ENCODE peak calls at places on chromosomes 13 and 19, in four cellular contexts. One of them, this sample, is unnamed.

GRCh38 chr13:20711301-20712044 is 8.0 kb downstream of the IL17D start:
- DNase-seq in upper lobe of right lung: no peak
- DNase-seq in vagina: no peak
- DNase-seq in GM06990: no peak
- DNase-seq in this sample: no peak

GRCh38 chr13:113608246-113608635 is 23.7 kb downstream of the TFDP1 start:
- DNase-seq in vagina: no peak
- DNase-seq in upper lobe of right lung: no peak
- DNase-seq in GM06990: no peak
- DNase-seq in this sample: no peak

GRCh38 chr13:37192986-37193385 is 87.5 kb upstream of the CSNK1A1L start:
- DNase-seq in GM06990: no peak
- DNase-seq in vagina: no peak
- DNase-seq in upper lobe of right lung: no peak
- DNase-seq in this sample: no peak

GRCh38 chr13:106568225-106569003 is 477 bp upstream of the ARGLU1 start:
- DNase-seq in vagina: no peak
- DNase-seq in upper lobe of right lung: no peak
- DNase-seq in GM06990: no peak
- DNase-seq in this sample: no peak

GRCh38 chr19:4084547-4084877 is 17.8 kb upstream of the ZBTB7A start:
- DNase-seq in upper lobe of right lung: no peak
- DNase-seq in GM06990: no peak
- DNase-seq in vagina: no peak
- DNase-seq in this sample: no peak

GRCh38 chr19:8025321-8025720 is 19.9 kb upstream of the ELAVL1 start:
- DNase-seq in upper lobe of right lung: no peak
- DNase-seq in vagina: no peak
- DNase-seq in GM06990: no peak
- DNase-seq in this sample: no peak

GRCh38 chr13:43364210-43365041 is 341.0 kb downstream of the DNAJC15 start:
- DNase-seq in upper lobe of right lung: no peak
- DNase-seq in GM06990: no peak
- DNase-seq in vagina: no peak
- DNase-seq in this sample: no peak

GRCh38 chr13:106888148-106888547 is 320.2 kb upstream of the ARGLU1 start:
- DNase-seq in vagina: no peak
- DNase-seq in GM06990: no peak
- DNase-seq in upper lobe of right lung: no peak
- DNase-seq in this sample: no peak

GRCh38 chr19:54415901-54416621 is 797 bp downstream of the TTYH1 start:
- DNase-seq in vagina: no peak
- DNase-seq in GM06990: no peak
- DNase-seq in upper lobe of right lung: no peak
- DNase-seq in this sample: no peak
- H3K27me3 ChIP-seq in vagina: no peaks in the 10 kb centered on the region
- H3K27me3 ChIP-seq in GM06990: no peaks in the 10 kb centered on the region
- H3K27me3 ChIP-seq in upper lobe of right lung: peaks cover 74% of the 10 kb centered on the region
- H3K27me3 ChIP-seq in this sample: peaks cover 9% of the 10 kb centered on the region

DNA sequence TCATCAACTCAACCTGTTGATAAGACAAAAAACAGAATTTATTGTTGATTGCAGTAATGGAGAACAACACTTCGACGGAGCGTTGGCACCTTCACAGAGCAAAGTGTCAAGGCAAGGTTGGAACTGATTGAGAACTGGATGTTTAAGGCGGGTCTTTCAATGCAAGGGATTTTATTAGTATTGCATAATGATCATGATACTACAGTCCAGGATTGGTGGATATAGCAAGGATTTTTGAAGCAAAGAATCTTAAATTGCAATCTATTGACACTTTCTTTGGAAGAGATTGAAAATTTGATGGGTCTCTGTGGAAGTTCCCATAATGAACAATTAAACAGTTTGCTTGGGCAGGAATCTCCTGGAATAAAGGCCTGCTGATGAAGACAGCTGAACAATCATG is 632 bp upstream of the ZNF235 start:
- DNase-seq in vagina: no peak
- DNase-seq in upper lobe of right lung: no peak
- DNase-seq in GM06990: no peak
- DNase-seq in this sample: no peak
- H3K4me3 ChIP-seq in vagina: peak overlapping the region; percentile 73
- H3K4me3 ChIP-seq in upper lobe of right lung: peak overlapping the region; percentile 85
- H3K4me3 ChIP-seq in GM06990: no peak overlapping the region
- H3K4me3 ChIP-seq in this sample: peak overlapping the region; percentile 71

DNA sequence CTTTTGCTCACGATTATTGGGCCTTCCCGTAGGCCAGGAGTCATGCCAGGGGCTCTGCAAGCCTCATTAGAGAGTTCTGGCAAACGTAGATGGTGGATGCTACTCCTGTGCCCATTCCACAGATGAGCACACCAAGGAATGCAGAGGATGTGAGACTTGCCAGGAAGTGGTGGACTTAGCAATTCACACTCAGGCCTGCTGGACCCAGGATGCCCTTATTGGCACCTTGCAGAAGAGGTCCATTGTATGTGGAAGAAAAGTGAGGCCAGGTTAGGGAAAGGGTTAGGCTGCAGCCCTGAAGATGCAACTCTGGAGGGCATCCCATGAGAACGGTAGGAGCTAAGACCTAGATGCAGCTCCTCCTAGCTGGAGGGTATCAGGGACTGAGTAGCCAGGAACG is 5.9 kb downstream of the UNC13A start:
- DNase-seq in upper lobe of right lung: no peak
- DNase-seq in vagina: no peak
- DNase-seq in GM06990: no peak
- DNase-seq in this sample: no peak
- H3K27me3 ChIP-seq in upper lobe of right lung: peaks cover 11% of the 10 kb centered on the region
- H3K27me3 ChIP-seq in vagina: peaks cover 6% of the 10 kb centered on the region
- H3K27me3 ChIP-seq in GM06990: no peaks in the 10 kb centered on the region
- H3K27me3 ChIP-seq in this sample: no peaks in the 10 kb centered on the region

DNA sequence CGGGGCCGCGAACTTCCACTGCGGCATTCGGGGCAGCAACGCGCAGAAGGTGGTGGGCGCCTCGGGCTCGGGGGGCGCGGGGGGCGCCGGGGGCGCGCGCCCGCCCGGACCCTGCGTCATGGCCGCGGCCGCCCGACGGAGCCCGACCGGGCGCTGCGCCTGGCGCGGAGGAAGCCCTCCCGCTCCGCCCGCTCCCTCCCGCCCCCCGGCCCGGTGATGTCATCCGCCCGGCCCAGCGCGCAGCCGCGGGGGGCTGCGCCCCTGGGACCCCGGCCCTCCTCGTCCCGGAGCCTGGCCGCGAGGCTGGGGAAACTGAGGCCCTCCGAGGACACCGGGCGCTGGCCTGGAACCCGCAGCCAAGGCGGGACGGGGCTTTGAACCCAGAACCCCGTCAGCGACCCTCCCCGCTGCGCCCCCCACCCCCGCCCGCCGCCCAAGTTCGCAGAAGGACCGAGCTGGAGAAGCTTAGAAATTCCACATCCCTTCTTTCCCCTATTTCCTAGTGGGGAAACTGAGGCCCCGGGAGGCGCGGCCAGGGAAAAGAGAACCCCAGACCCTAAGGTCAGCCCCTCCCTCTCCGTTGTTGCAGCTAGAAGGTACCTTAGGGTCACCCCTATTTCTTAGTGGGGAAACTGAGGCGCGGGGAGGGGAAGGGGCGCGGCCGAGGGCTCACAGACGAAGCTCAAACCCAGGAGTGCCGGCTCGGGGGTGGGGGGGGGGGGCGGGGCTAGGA is at the start of gene SHC2:
- DNase-seq in GM06990: no peak
- DNase-seq in vagina: no peak
- DNase-seq in upper lobe of right lung: no peak
- DNase-seq in this sample: peak; percentile 68
- H3K4me3 ChIP-seq in GM06990: no peak within 1 kb of the TSS
- H3K4me3 ChIP-seq in vagina: peak within 1 kb of the TSS; percentile 81
- H3K4me3 ChIP-seq in upper lobe of right lung: peak within 1 kb of the TSS; percentile 76
- H3K4me3 ChIP-seq in this sample: peak within 1 kb of the TSS; percentile 67